ENCODE peak calls at places on chromosomes 2 and 18, in eight cellular contexts. B is T-helper 2 cell; X is NCI-H1105; U is cerebellar cortex; Q is stimulated activated CD4-positive, alpha-beta T cell treated with anti-CD3 and anti-CD28 coated beads, Interleukin-15, amount 100 ng/mL, for 24 hours; W is heart left ventricle; E is fibroblast of mammary gland; G is stimulated activated naive CD8-positive, alpha-beta T cell treated with anti-CD3 and anti-CD28 coated beads, Interleukin-15, Interleukin-2, amounts not matched to agents 100 U/mL and 50 U/mL, for 24 hours. L is an unnamed sample.

GRCh38 chr2:128291844-128292598 is 26.6 kb downstream of the HS6ST1 start:
- DNase-seq in B (no peak), X (no peak), U (no peak), Q (no peak), W (peak), E (no peak), G (no peak), L (no peak)

GRCh38 chr2:207772081-207772843 is 2.6 kb upstream of the FZD5 start:
- DNase-seq in B (no peak), X (no peak), U (no peak), Q (peak), W (peak), E (peak), G (peak), L (peak)

GRCh38 chr18:74013955-74014354 is 133.7 kb downstream of the FBXO15 start:
- DNase-seq in B (no peak), X (no peak), U (no peak), Q (no peak), W (no peak), E (peak), G (no peak), L (no peak)

GRCh38 chr2:136358576-136358975 is 240.6 kb upstream of the CXCR4 start:
- DNase-seq in B (no peak), X (no peak), U (no peak), Q (no peak), W (no peak), E (no peak), G (no peak), L (no peak)

GRCh38 chr2:38959938-38960608 is 70.4 kb downstream of the ARHGEF33 start:
- DNase-seq in B (peak), X (no peak), U (peak), Q (peak), W (peak), E (peak), G (peak), L (peak)

GRCh38 chr2:73075477-73076373 is 4.2 kb upstream of the SFXN5 start:
- DNase-seq in B (no peak), X (no peak), U (peak), Q (no peak), W (peak), E (peak), G (no peak), L (no peak)

GRCh38 chr2:218927876-218928275 is 31.6 kb upstream of the CDK5R2 start:
- DNase-seq in B (no peak), X (no peak), U (no peak), Q (no peak), W (no peak), E (no peak), G (no peak), L (no peak)

GRCh38 chr2:213848631-213849030 is 562.2 kb upstream of the VWC2L start:
- DNase-seq in B (no peak), X (no peak), U (no peak), Q (no peak), W (no peak), E (peak), G (no peak), L (no peak)

GRCh38 chr18:46950064-46950656 is 32.8 kb downstream of the KATNAL2 start:
- DNase-seq in B (no peak), X (peak), U (no peak), Q (no peak), W (no peak), E (no peak), G (no peak), L (no peak)

GRCh38 chr18:75844102-75844604 is 416.6 kb upstream of the SMIM21 start:
- DNase-seq in B (no peak), X (no peak), U (no peak), Q (no peak), W (no peak), E (no peak), G (no peak), L (no peak)

GRCh38 chr18:78242307-78242643 is 737.3 kb upstream of the SALL3 start:
- DNase-seq in B (no peak), X (no peak), U (no peak), Q (no peak), W (no peak), E (no peak), G (no peak), L (no peak)